ENCODE peak calls at places on chromosomes 7 and 10, in five cellular contexts. O is GM06990, R is cardiac muscle cell, Y is ovary, J is astrocyte of the spinal cord. H is an unnamed sample.

GRCh38 chr7:1534330-1535099 is 4.0 kb downstream of the MAFK start:
- DNase-seq in O (no peak), Y (peak), R (no peak), J (no peak), H (no peak)

GRCh38 chr7:148987751-148988512 is 40.4 kb downstream of the PDIA4 start:
- DNase-seq in O (no peak), R (no peak), Y (no peak), J (no peak), H (no peak)

GRCh38 chr10:51910189-51910588 is 210.8 kb upstream of the CSTF2T start:
- DNase-seq in Y (no peak), R (no peak), J (no peak), O (no peak), H (no peak)

GRCh38 chr10:88004451-88004850 is 141.0 kb downstream of the PTEN start:
- DNase-seq in Y (no peak), R (peak), J (peak), O (no peak), H (peak)

GRCh38 chr10:17003151-17003550 is 126.5 kb downstream of the CUBN start:
- DNase-seq in R (peak), J (peak), O (no peak), Y (peak), H (peak)

GRCh38 chr7:54839538-54840213 is 80.7 kb upstream of the SEC61G start:
- DNase-seq in Y (peak), J (peak), O (no peak), R (peak), H (peak)

GRCh38 chr7:128831994-128832879 is 2.0 kb downstream of the FLNC start:
- DNase-seq in R (peak), O (no peak), Y (peak), J (peak), H (peak)

GRCh38 chr7:26197153-26198115 is 3.1 kb downstream of the HNRNPA2B1 start:
- DNase-seq in J (no peak), Y (no peak), R (no peak), O (peak), H (no peak)

GRCh38 chr7:98214811-98215321 is 3.6 kb downstream of the BHLHA15 start:
- DNase-seq in J (no peak), O (no peak), Y (no peak), R (no peak), H (no peak)

GRCh38 chr7:25858562-25859411 is 293.2 kb upstream of the NFE2L3 start:
- DNase-seq in R (no peak), J (no peak), Y (no peak), O (no peak), H (no peak)

GRCh38 chr10:93225938-93226337 is 152.2 kb downstream of the CYP26A1 start:
- DNase-seq in J (no peak), R (no peak), O (no peak), Y (no peak), H (no peak)

GRCh38 chr10:24952146-24952700 is at the start of gene PRTFDC1:
- DNase-seq in Y (peak), O (peak), R (peak), J (no peak), H (peak)

GRCh38 chr7:129255800-129256199 is 31.0 kb downstream of the AHCYL2 start:
- DNase-seq in J (no peak), R (no peak), Y (no peak), O (no peak), H (no peak)

GRCh38 chr7:130974794-130975193 is 240.8 kb upstream of the KLF14 start:
- DNase-seq in J (no peak), R (no peak), O (no peak), Y (no peak), H (no peak)

GRCh38 chr7:37719077-37719476 is 35.5 kb downstream of the GPR141 start:
- DNase-seq in R (no peak), O (peak), J (no peak), Y (no peak), H (no peak)

GRCh38 chr10:6583447-6583846 is 3.4 kb upstream of the PRKCQ start:
- DNase-seq in J (no peak), O (no peak), Y (no peak), R (no peak), H (no peak)

GRCh38 chr7:13016036-13016581 is 328.7 kb downstream of the ARL4A start:
- DNase-seq in J (no peak), Y (no peak), O (no peak), R (no peak), H (no peak)

GRCh38 chr7:131076032-131076431 is 251.6 kb upstream of the MKLN1 start:
- DNase-seq in O (no peak), R (peak), J (peak), Y (no peak), H (peak)

GRCh38 chr7:95609277-95609971 is 13.1 kb upstream of the PDK4 start:
- DNase-seq in R (peak), J (peak), Y (peak), O (no peak), H (peak)

GRCh38 chr10:11115337-11115736 is 97.7 kb downstream of the CELF2 start:
- DNase-seq in Y (no peak), R (no peak), O (no peak), J (no peak), H (no peak)

GRCh38 chr7:121327671-121328070 is 1.1 kb upstream of the WNT16 start:
- DNase-seq in O (no peak), R (no peak), J (no peak), Y (no peak), H (no peak)

GRCh38 chr7:121328508-121329459 is at the start of gene WNT16:
- DNase-seq in J (no peak), Y (no peak), R (no peak), O (no peak), H (no peak)

GRCh38 chr7:121330053-121330833 is 1.4 kb downstream of the WNT16 start:
- DNase-seq in O (no peak), R (no peak), Y (no peak), J (peak), H (no peak)

GRCh38 chr7:121331048-121331447 is 2.2 kb downstream of the WNT16 start:
- DNase-seq in Y (no peak), J (no peak), O (no peak), R (no peak), H (no peak)

GRCh38 chr7:121329460-121330052 is 756 bp downstream of the WNT16 start:
- DNase-seq in O (peak), R (no peak), Y (no peak), J (peak), H (no peak)
- TF ChIP-seq CTCF in O (peak), R (no peak), Y (no peak), J (peak), H (no peak)

GRCh38 chr7:155796381-155797261 is 15.6 kb downstream of the SHH start:
- DNase-seq in Y (peak), J (no peak), O (peak), R (peak), H (peak)
- H3K4me3 ChIP-seq in Y (no peak), J (no peak), O (no peak), R (no peak), H (no peak)

DNA sequence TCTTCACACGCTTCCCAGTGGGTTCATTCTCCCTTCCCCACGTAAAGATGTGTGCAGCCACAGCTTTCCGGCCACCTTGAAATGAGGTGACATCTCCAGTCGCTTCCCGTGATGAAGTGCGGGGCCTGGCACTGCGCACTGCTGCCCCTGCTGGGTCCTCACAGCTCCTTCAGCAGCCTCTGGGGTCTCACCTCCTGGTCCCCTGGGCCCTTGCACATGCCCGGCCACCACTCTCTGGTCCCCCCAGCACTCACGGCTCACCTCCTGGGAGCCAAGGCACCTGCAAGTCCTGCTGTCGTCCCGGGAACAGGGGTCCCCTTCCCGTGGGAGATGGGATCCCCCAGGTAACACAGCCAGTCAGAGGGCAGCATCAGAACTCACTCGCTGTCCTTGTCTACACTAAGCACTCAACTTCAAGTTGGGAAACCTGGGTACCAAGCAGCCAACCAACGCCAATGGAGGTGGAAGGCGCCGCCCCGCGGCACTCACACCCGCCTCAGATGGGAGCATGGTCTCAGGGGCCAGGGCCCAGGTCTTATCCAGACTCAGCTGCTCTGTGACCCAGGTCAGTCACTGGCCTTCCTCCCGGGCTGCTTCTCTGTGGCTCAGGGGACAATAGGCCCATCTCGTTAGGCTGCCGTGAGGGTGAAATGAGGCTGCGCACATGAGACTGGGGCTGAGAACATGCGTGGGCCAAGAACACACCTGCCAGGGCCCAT is 176.2 kb downstream of the PTPRN2 start:
- DNase-seq in J (no peak), Y (no peak), R (no peak), O (no peak), H (no peak)
- TF ChIP-seq CTCF in J (no peak), Y (no peak), R (no peak), O (no peak), H (no peak)

GRCh38 chr7:64653721-64654401 is 12.1 kb upstream of the ZNF107 start:
- DNase-seq in Y (no peak), R (no peak), J (no peak), O (no peak), H (no peak)

GRCh38 chr7:64651632-64652165 is 14.2 kb upstream of the ZNF107 start:
- DNase-seq in Y (no peak), J (no peak), O (no peak), R (no peak), H (no peak)

GRCh38 chr7:64656489-64656888 is 9.4 kb upstream of the ZNF107 start:
- DNase-seq in J (no peak), O (no peak), Y (no peak), R (no peak), H (no peak)

GRCh38 chr7:64654796-64655548 is 11.0 kb upstream of the ZNF107 start:
- DNase-seq in J (no peak), R (no peak), O (no peak), Y (no peak), H (no peak)

GRCh38 chr7:64655811-64656210 is 10.1 kb upstream of the ZNF107 start:
- DNase-seq in R (no peak), J (no peak), O (no peak), Y (no peak), H (no peak)
- H3K4me3 ChIP-seq in R (no peak), J (no peak), O (no peak), Y (no peak), H (no peak)

GRCh38 chr10:96249264-96249663 is 22.1 kb downstream of the BLNK start:
- DNase-seq in Y (no peak), R (no peak), J (no peak), O (no peak), H (no peak)

GRCh38 chr10:96252730-96253129 is 18.6 kb downstream of the BLNK start:
- DNase-seq in Y (no peak), J (no peak), R (no peak), O (no peak), H (no peak)

GRCh38 chr10:96255569-96256335 is 15.6 kb downstream of the BLNK start:
- DNase-seq in J (no peak), O (no peak), R (no peak), Y (no peak), H (no peak)

GRCh38 chr10:96254976-96255375 is 16.4 kb downstream of the BLNK start:
- DNase-seq in O (no peak), R (no peak), Y (no peak), J (no peak), H (no peak)

DNA sequence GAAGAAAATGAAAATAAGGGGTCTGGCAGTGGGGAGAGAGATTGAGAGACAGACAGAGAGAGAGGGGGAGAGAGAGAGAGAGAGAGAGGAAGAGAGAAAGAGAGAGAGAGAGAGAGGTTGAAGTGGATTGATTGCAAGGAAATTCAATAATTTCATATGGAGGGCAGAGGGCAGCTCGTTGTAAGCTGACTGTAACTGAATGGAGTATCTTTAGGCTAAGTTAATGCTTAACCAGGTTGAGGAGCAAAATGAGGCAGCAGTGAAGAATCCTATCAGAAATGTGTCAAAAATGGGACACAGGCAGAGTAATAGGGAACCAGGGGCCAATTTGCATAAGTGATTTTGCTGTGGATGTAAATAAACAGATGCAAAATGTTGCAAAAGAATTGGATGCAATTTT is 21.0 kb downstream of the BLNK start:
- DNase-seq in R (no peak), O (no peak), J (no peak), Y (no peak), H (no peak)
- TF ChIP-seq CTCF in R (no peak), O (no peak), J (no peak), Y (no peak), H (no peak)

GRCh38 chr10:122852261-122852660 is 6.6 kb upstream of the CUZD1 start:
- DNase-seq in O (no peak), R (no peak), Y (no peak), J (peak), H (peak)
- H3K4me3 ChIP-seq in O (no peak), R (no peak), Y (no peak), J (no peak), H (no peak)

DNA sequence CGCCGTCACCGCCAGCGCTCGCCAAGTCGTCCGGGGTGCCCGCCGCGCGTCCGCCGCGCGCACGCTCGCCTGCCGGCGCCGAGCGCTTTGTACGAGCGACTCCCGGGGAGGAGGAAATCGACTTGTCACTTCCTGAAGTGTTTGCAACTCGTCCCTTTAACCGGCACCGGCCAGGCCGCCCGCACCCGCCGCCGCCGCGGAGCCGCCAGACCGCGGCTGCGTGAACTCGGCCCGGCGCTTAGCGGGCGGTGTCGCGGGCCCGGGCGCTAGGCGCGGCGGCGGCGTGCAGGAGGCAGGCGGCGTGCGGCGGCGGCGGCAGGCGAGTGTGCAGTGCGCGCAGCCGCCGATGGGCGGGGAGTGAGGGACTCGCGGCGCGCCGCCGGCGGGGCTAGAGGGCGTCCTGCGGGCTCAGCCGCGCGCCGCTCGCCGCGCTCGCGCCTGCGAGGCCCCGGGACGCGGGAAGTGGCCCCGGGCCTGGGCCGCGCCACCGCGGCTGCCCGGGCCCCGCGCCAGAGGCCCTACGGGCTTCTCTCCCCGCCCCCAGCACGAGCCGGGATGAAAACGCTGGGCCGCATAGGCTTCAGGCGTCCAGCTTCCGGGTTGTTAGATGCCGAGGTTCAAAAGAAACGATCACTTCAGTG is at the start of gene FAM53B:
- DNase-seq in J (peak), O (peak), Y (peak), R (peak), H (peak)
- TF ChIP-seq CTCF in J (no peak), O (no peak), Y (peak), R (no peak), H (peak)

GRCh38 chr10:117830832-117831231 is 215.9 kb downstream of the RAB11FIP2 start:
- DNase-seq in O (no peak), J (no peak), R (no peak), Y (no peak), H (no peak)
- H3K4me3 ChIP-seq in O (no peak), J (no peak), R (no peak), Y (no peak), H (no peak)

DNA sequence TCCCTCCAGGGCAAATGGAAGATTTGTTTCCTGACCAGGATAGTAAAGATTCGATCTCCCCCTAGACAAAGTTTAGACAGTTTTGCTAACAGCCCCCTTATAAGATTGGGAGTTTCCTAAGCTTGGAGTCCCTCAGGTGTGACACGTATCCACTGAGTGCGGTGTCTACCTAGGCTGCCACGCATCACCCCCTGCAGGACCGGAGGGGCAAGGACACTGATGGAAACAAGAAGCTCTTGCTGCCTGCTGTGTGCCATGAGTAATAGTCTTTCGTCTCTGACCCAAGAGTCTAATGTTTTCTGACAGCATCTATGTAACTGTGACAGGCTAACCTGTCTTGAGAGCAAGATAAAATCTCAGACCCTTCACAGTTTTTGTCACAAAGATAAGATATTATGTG is 173.5 kb downstream of the SEMA3E start:
- DNase-seq in Y (no peak), J (no peak), R (no peak), O (no peak), H (no peak)
- TF ChIP-seq CTCF in Y (no peak), J (peak), R (no peak), O (peak), H (peak)

GRCh38 chr10:14478201-14478600 is 147.5 kb upstream of the FRMD4A start:
- DNase-seq in Y (no peak), R (no peak), J (no peak), O (no peak), H (no peak)
- H3K4me3 ChIP-seq in Y (no peak), R (no peak), J (no peak), O (no peak), H (no peak)